ENCODE peak calls at places on chromosome X, in four cellular contexts. M, A, V and L are unnamed samples. For H3K4me1 and H3K36me3, the result is how much of the 10 kb centered on the place peaks cover.

GRCh38 chrX:104195489-104196084 is 29.3 kb downstream of the FAM199X start:
- DNase-seq in V (no peak), M (peak), A (peak), L (no peak)

GRCh38 chrX:6917666-6918065 is 229.8 kb upstream of the STS start:
- DNase-seq in V (no peak), A (no peak), M (no peak), L (no peak)

GRCh38 chrX:124592745-124593144 is 246.4 kb downstream of the SH2D1A start:
- DNase-seq in V (no peak), A (no peak), M (no peak), L (no peak)

GRCh38 chrX:40151211-40152172 is 53.7 kb upstream of the BCOR start:
- DNase-seq in V (no peak), A (no peak), M (peak), L (no peak)

GRCh38 chrX:151680805-151681204 is 14.5 kb upstream of the PRRG3 start:
- DNase-seq in A (peak), M (peak), V (peak), L (no peak)

GRCh38 chrX:134388161-134389109 is 71.5 kb upstream of the HPRT1 start:
- DNase-seq in A (no peak), V (no peak), M (no peak), L (no peak)

GRCh38 chrX:15646543-15646942 is 18.1 kb downstream of the CLTRN start:
- DNase-seq in A (no peak), V (no peak), M (no peak), L (no peak)

GRCh38 chrX:40327085-40327484 is 229.3 kb upstream of the BCOR start:
- DNase-seq in V (no peak), A (no peak), M (no peak), L (no peak)

GRCh38 chrX:50107470-50107869 is 93.3 kb downstream of the AKAP4 start:
- DNase-seq in V (no peak), M (no peak), A (no peak), L (no peak)

GRCh38 chrX:37746268-37746931 is 33.5 kb upstream of the CYBB start:
- DNase-seq in M (peak), V (no peak), A (no peak), L (peak)

GRCh38 chrX:19800821-19801220 is 86.6 kb downstream of the SH3KBP1 start:
- DNase-seq in M (no peak), A (no peak), V (no peak), L (no peak)
- H3K4me1 ChIP-seq in M (under half), A (under half), V (under half), L (under half)

GRCh38 chrX:111407948-111408347 is 4.0 kb downstream of the DCX start:
- DNase-seq in V (no peak), M (no peak), A (no peak), L (no peak)

GRCh38 chrX:111410451-111410850 is 1.5 kb downstream of the DCX start:
- DNase-seq in A (no peak), V (no peak), M (no peak), L (no peak)

GRCh38 chrX:111411591-111412371 is at the start of gene DCX:
- DNase-seq in A (no peak), M (no peak), V (no peak), L (no peak)

DNA sequence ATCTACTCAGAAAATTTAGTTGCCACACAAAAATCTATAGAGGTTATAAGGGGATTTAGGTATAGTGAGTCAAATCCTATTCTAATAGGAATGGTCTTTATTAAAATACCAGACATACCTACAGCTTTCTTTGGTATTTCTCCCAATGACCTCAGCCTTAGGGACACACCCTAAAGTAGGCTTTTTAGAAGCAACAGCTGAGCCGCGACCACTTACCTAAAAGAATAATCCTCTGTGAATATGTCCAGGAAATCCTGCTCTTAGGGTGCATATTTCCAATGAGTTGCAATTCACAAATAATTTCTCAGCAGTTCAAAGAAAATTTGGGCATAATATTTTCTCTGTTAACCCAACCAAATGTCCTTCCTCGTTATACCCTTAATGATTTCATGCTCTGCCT is 2.7 kb downstream of the DCX start:
- DNase-seq in V (no peak), A (no peak), M (no peak), L (no peak)
- H3K4me3 ChIP-seq in V (no peak), A (no peak), M (no peak), L (no peak)

DNA sequence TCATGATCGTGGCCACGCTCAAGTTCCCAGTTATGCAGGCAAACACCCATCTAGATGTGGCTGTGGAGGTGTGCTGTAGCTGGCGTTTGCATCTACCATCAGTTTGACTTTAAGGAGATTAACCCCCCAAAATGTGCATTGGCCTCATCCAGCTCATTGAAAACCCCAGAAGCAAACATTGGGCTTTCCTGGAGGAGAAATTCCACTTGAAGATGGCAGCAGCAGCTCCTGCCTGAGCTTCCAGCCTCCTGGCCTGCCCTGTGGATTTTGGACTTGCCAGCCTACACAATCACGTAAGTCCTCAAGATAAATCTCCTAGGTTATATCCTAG is 30.2 kb upstream of the SLC25A6 start:
- DNase-seq in M (no peak), A (no peak), V (no peak), L (no peak)
- H3K36me3 ChIP-seq in M (under half), A (under half), V (under half), L (under half)

DNA sequence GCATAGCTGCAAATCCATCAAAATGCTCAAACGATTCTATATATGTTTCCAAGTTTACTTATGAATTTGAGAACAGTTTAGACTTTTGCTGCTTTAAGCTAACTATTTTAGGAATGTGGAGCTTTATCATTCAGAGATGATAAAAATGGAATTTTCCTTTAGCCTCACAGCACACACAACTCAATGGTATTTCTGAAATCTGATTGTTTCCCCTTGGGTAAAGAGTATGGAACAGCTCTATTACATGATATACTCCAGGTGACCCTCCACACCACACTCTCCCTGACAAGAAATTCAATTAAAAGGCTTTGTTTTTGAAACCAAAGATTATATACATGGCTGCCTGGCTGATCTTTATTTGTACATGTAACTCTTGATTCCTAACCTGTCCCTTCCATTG is 120.0 kb downstream of the LUZP4 start:
- DNase-seq in V (no peak), M (no peak), A (no peak), L (no peak)
- H3K4me1 ChIP-seq in V (under half), M (under half), A (under half), L (under half)

DNA sequence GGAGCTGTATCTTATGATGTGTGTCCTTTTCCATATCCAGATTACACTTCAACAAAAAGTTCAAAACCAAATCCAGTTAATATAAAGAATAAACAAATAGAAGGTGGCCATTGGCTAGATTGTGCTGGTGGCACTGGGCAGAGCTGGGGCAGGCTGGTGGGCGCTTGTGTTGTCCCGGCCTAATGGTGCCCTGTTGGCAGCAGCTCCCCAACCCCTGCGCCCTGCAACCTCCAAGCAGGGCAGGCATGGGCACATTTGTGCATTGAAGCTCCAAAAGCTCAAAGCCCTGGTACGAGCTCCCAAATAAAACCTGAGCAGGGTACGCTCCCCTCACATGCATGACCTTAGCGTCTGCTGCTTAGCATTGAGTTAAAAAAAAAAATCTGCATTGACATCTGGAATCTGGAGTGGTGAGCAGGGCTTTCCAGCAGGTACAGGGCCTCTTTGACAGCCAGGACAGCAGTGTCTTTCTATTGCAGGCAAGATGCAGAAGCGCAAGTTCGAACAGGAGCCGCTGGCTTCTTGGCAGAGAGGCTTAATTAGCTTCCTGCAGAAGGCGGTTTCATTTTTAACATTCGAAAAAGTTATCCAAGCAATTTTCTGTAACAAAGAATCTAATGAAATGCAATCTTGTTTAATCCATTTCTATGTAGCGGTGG is 25.9 kb upstream of the NYX start:
- DNase-seq in M (no peak), V (no peak), A (no peak), L (no peak)
- H3K4me3 ChIP-seq in M (no peak), V (no peak), A (no peak), L (peak)

GRCh38 chrX:48997865-48998264 is 4.2 kb downstream of the GRIPAP1 start:
- DNase-seq in V (no peak), A (no peak), M (no peak), L (no peak)

GRCh38 chrX:48996969-48997368 is 5.1 kb downstream of the GRIPAP1 start:
- DNase-seq in A (no peak), V (no peak), M (no peak), L (no peak)

GRCh38 chrX:48998391-48998790 is 3.7 kb downstream of the GRIPAP1 start:
- DNase-seq in V (no peak), A (no peak), M (no peak), L (no peak)

GRCh38 chrX:48999030-48999429 is 3.0 kb downstream of the GRIPAP1 start:
- DNase-seq in M (no peak), A (no peak), V (no peak), L (no peak)

GRCh38 chrX:48997455-48997854 is 4.6 kb downstream of the GRIPAP1 start:
- DNase-seq in M (no peak), A (no peak), V (no peak), L (no peak)
- H3K36me3 ChIP-seq in M (under half), A (under half), V (under half), L (under half)